ENCODE peak calls at places on chromosome 7, in ten cellular contexts. I is activated naive CD8-positive, alpha-beta T cell treated with anti-CD3 and anti-CD28 coated beads, Interleukin-2, amount 10 ng/mL, durations not matched to agents 7 days and 5 days; G is lung; H is lower lobe of right lung; N is right cardiac atrium; M is HCT116; V is activated CD8-positive, alpha-beta memory T cell treated with anti-CD3 and anti-CD28 coated beads, Interleukin-2, amount 10 ng/mL, durations not matched to agents 7 days and 5 days; R is IMR-90; S is activated naive CD4-positive, alpha-beta T cell treated with anti-CD3 and anti-CD28 coated beads, Interleukin-2, amount 50 U/mL, for 72 hours; B is stimulated activated effector memory CD8-positive, alpha-beta T cell treated with anti-CD3 and anti-CD28 coated beads, Interleukin-12 subunit alpha, Interleukin-12 subunit beta, amount 100 ng/mL, for 72 hours. P is an unnamed sample.
A peak's percentile ranks its signal among the peaks of the same experiment; 100 is the strongest.

GRCh38 chr7:93245525-93246432 is 13.6 kb downstream of the VPS50 start:
- ATAC-seq in I (no peak), G (no peak), H (no peak), N (no peak), M (no peak), V (no peak), R (peak; percentile 51), S (no peak), B (peak; percentile 44), P (peak; percentile 28)

GRCh38 chr7:2716906-2717292 is 28.9 kb downstream of the AMZ1 start:
- ATAC-seq in I (no peak), G (no peak), H (no peak), N (peak; percentile 6), M (no peak), V (no peak), R (no peak), S (no peak), B (no peak), P (no peak)

GRCh38 chr7:101151908-101152651 is 2.2 kb upstream of the AP1S1 start:
- ATAC-seq in I (no peak), G (no peak), H (no peak), N (no peak), M (no peak), V (no peak), R (no peak), S (no peak), B (no peak), P (no peak)

GRCh38 chr7:131747625-131748024 is 191.2 kb upstream of the PODXL start:
- ATAC-seq in I (no peak), G (no peak), H (no peak), N (no peak), M (no peak), V (no peak), R (no peak), S (no peak), B (no peak), P (no peak)

GRCh38 chr7:35839860-35840854 is 39.3 kb downstream of the SEPTIN7 start:
- ATAC-seq in I (no peak), G (no peak), H (no peak), N (no peak), M (peak; percentile 67), V (no peak), R (peak; percentile 89), S (peak; percentile 89), B (peak; percentile 90), P (peak; percentile 82)

GRCh38 chr7:157521061-157521731 is 184.4 kb downstream of the DNAJB6 start:
- ATAC-seq in I (no peak), G (no peak), H (no peak), N (no peak), M (no peak), V (no peak), R (no peak), S (no peak), B (no peak), P (no peak)

GRCh38 chr7:120054376-120055100 is 218.4 kb upstream of the KCND2 start:
- ATAC-seq in I (no peak), G (no peak), H (no peak), N (no peak), M (no peak), V (no peak), R (no peak), S (no peak), B (no peak), P (no peak)

GRCh38 chr7:24975172-24975571 is 4.8 kb downstream of the OSBPL3 start:
- ATAC-seq in I (no peak), G (no peak), H (no peak), N (no peak), M (no peak), V (no peak), R (no peak), S (no peak), B (no peak), P (no peak)

GRCh38 chr7:136179829-136180721 is 202.9 kb upstream of the MTPN start:
- ATAC-seq in I (no peak), G (no peak), H (no peak), N (no peak), M (no peak), V (no peak), R (no peak), S (no peak), B (no peak), P (no peak)

GRCh38 chr7:98211676-98212531 is 665 bp downstream of the BHLHA15 start:
- ATAC-seq in I (no peak), G (no peak), H (peak; percentile 25), N (peak; percentile 14), M (peak; percentile 61), V (no peak), R (peak; percentile 10), S (no peak), B (peak; percentile 4), P (no peak)

GRCh38 chr7:131035088-131035770 is 292.4 kb upstream of the MKLN1 start:
- ATAC-seq in I (no peak), G (no peak), H (no peak), N (no peak), M (no peak), V (no peak), R (no peak), S (no peak), B (no peak), P (no peak)

GRCh38 chr7:137648166-137648565 is 198.6 kb downstream of the DGKI start:
- ATAC-seq in I (no peak), G (no peak), H (no peak), N (no peak), M (no peak), V (no peak), R (no peak), S (no peak), B (no peak), P (no peak)

GRCh38 chr7:90900640-90901353 is 304.7 kb downstream of the CDK14 start:
- ATAC-seq in I (no peak), G (no peak), H (no peak), N (no peak), M (no peak), V (no peak), R (no peak), S (no peak), B (no peak), P (no peak)

GRCh38 chr7:138872576-138872975 is 74.6 kb upstream of the ATP6V0A4 start:
- ATAC-seq in I (no peak), G (no peak), H (no peak), N (no peak), M (peak; percentile 91), V (no peak), R (peak; percentile 21), S (no peak), B (no peak), P (no peak)

GRCh38 chr7:105304040-105304895 is 84.5 kb downstream of the SRPK2 start:
- ATAC-seq in I (no peak), G (no peak), H (no peak), N (peak; percentile 32), M (peak; percentile 73), V (peak; percentile 43), R (peak; percentile 89), S (no peak), B (peak; percentile 80), P (peak; percentile 75)

GRCh38 chr7:2099036-2099957 is 133.4 kb downstream of the MAD1L1 start:
- ATAC-seq in I (peak; percentile 55), G (no peak), H (no peak), N (no peak), M (no peak), V (peak; percentile 16), R (peak; percentile 64), S (peak; percentile 46), B (no peak), P (peak; percentile 46)

GRCh38 chr7:17040701-17041100 is 158.9 kb upstream of the AGR3 start:
- ATAC-seq in I (no peak), G (no peak), H (peak; percentile 31), N (no peak), M (no peak), V (no peak), R (no peak), S (no peak), B (no peak), P (no peak)

GRCh38 chr7:49770838-49771237 is 2.6 kb upstream of the VWC2 start:
- ATAC-seq in I (no peak), G (no peak), H (no peak), N (no peak), M (no peak), V (no peak), R (no peak), S (no peak), B (no peak), P (no peak)

GRCh38 chr7:134443396-134444070 is 15.4 kb downstream of the AKR1B1 start:
- ATAC-seq in I (no peak), G (no peak), H (no peak), N (no peak), M (no peak), V (no peak), R (no peak), S (no peak), B (peak; percentile 8), P (no peak)

GRCh38 chr7:75725306-75725705 is 13.4 kb downstream of the HIP1 start:
- ATAC-seq in I (no peak), G (no peak), H (no peak), N (no peak), M (no peak), V (no peak), R (no peak), S (no peak), B (no peak), P (no peak)

P was measured in activated T-helper 17 cell treated with anti-CD3 and anti-CD28 coated beads, Interleukin-2, amount 50 U/mL, for 72 hours.